ENCODE peak calls at places on chromosomes 13 and 19, in four cellular contexts. A is upper lobe of right lung, N is astrocyte of the cerebellum, T is pancreas. P is an unnamed sample.

GRCh38 chr13:94169783-94170513 is 309.5 kb downstream of the DCT start:
- DNase-seq in A (no peak), N (no peak), T (no peak), P (no peak)

GRCh38 chr13:84649853-84650252 is 767.6 kb upstream of the SLITRK1 start:
- DNase-seq in A (no peak), N (no peak), T (no peak), P (no peak)

GRCh38 chr13:58926858-58927257 is 1236.9 kb downstream of the DIAPH3 start:
- DNase-seq in A (no peak), N (no peak), T (no peak), P (no peak)

GRCh38 chr19:39483141-39483540 is 2.5 kb downstream of the TIMM50 start:
- DNase-seq in A (no peak), N (no peak), T (no peak), P (no peak)

GRCh38 chr19:29457413-29457812 is 68.4 kb upstream of the VSTM2B start:
- DNase-seq in A (no peak), N (no peak), T (no peak), P (peak)

GRCh38 chr19:40423227-40423566 is 2.6 kb downstream of the SERTAD1 start:
- DNase-seq in A (no peak), N (no peak), T (no peak), P (no peak)

GRCh38 chr13:73417012-73417615 is 358.3 kb downstream of the KLF5 start:
- DNase-seq in A (no peak), N (no peak), T (no peak), P (no peak)

GRCh38 chr13:85366759-85367417 is 432.3 kb downstream of the SLITRK6 start:
- DNase-seq in A (no peak), N (no peak), T (no peak), P (no peak)

GRCh38 chr13:94031609-94032008 is 447.9 kb downstream of the DCT start:
- DNase-seq in A (no peak), N (no peak), T (no peak), P (no peak)

GRCh38 chr19:32652893-32653625 is 21.9 kb downstream of the ANKRD27 start:
- DNase-seq in A (peak), N (peak), T (peak), P (no peak)

GRCh38 chr19:46842791-46843190 is 7.9 kb downstream of the AP2S1 start:
- DNase-seq in A (no peak), N (no peak), T (no peak), P (no peak)

GRCh38 chr13:66778461-66778860 is 451.7 kb downstream of the PCDH9 start:
- DNase-seq in A (no peak), N (no peak), T (no peak), P (no peak)

GRCh38 chr19:2589441-2589840 is 113.1 kb downstream of the GNG7 start:
- DNase-seq in A (no peak), N (no peak), T (peak), P (no peak)

GRCh38 chr19:4019578-4019977 is 12.0 kb downstream of the PIAS4 start:
- DNase-seq in A (no peak), N (no peak), T (peak), P (no peak)

GRCh38 chr13:73857106-73857505 is 277.1 kb downstream of the KLF12 start:
- DNase-seq in A (no peak), N (no peak), T (no peak), P (no peak)

GRCh38 chr13:39016789-39017188 is 21.1 kb downstream of the PROSER1 start:
- DNase-seq in A (no peak), N (no peak), T (no peak), P (no peak)

GRCh38 chr13:32257649-32258048 is 57.5 kb downstream of the ZAR1L start:
- DNase-seq in A (no peak), N (no peak), T (no peak), P (no peak)

GRCh38 chr19:16001481-16002312 is 52.9 kb downstream of the OR10H4 start:
- DNase-seq in A (no peak), N (no peak), T (no peak), P (peak)

GRCh38 chr19:12494260-12494860 is 9.7 kb upstream of the ZNF709 start:
- DNase-seq in A (no peak), N (no peak), T (no peak), P (peak)

GRCh38 chr13:73338389-73338788 is 279.6 kb downstream of the KLF5 start:
- DNase-seq in A (no peak), N (no peak), T (no peak), P (no peak)

GRCh38 chr19:10473192-10473591 is 30.0 kb downstream of the KEAP1 start:
- DNase-seq in A (no peak), N (no peak), T (peak), P (no peak)

DNA sequence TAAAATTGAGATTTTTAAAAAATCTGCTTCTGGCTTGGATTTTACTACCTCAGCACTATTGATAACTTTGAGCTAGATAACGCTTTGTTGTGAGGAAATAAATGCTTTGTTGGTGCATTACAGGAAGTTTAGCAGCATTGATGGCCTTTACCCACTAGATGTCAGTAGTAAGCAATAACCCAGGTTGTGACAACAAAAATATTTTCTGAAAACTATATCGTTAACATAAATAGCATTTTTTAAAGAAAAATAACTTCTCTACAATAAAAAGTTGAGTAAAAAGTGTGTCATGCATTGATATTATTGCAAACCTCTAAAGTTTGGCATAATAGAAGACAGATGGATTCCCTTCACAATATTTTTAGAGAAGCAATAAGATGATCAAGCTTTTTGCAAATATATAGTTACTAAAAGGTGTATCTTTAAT is 1246.5 kb downstream of the UQCRFS1 start:
- DNase-seq in A (no peak), N (no peak), T (no peak), P (no peak)
- TF ChIP-seq CTCF in A (peak), N (peak), T (peak), P (peak)

GRCh38 chr13:52638929-52639328 is 3.3 kb upstream of the HNRNPA1L2 start:
- DNase-seq in A (no peak), N (no peak), T (no peak), P (no peak)
- TF ChIP-seq CTCF in A (no peak), N (no peak), T (no peak), P (no peak)

GRCh38 chr19:18074192-18074591 is 12.5 kb downstream of the IL12RB1 start:
- DNase-seq in A (no peak), N (no peak), T (no peak), P (no peak)
- TF ChIP-seq CTCF in A (no peak), N (no peak), T (no peak), P (no peak)

GRCh38 chr19:13610042-13610691 is 103.9 kb upstream of the CACNA1A start:
- DNase-seq in A (no peak), N (no peak), T (no peak), P (no peak)
- TF ChIP-seq CTCF in A (no peak), N (no peak), T (no peak), P (no peak)

GRCh38 chr19:30785728-30786127 is 413.5 kb downstream of the ZNF536 start:
- DNase-seq in A (no peak), N (no peak), T (no peak), P (peak)
- TF ChIP-seq CTCF in A (no peak), N (peak), T (no peak), P (no peak)

GRCh38 chr19:49863254-49863934 is 4.0 kb downstream of the PNKP start:
- DNase-seq in A (no peak), N (no peak), T (peak), P (no peak)

GRCh38 chr19:49863935-49864320 is 3.4 kb downstream of the PNKP start:
- DNase-seq in A (no peak), N (no peak), T (peak), P (no peak)

GRCh38 chr19:49861541-49862410 is 5.6 kb downstream of the PNKP start:
- DNase-seq in A (no peak), N (no peak), T (peak), P (no peak)

GRCh38 chr19:49861127-49861526 is 6.2 kb downstream of the PNKP start:
- DNase-seq in A (peak), N (no peak), T (peak), P (no peak)

GRCh38 chr19:49862411-49863253 is 4.7 kb downstream of the PNKP start:
- DNase-seq in A (peak), N (no peak), T (peak), P (no peak)
- TF ChIP-seq CTCF in A (no peak), N (peak), T (no peak), P (peak)

P was measured in osteocyte.